ENCODE peak calls at places on chromosome 17, in five cellular contexts. F, D, Q, J and R are unnamed samples.

GRCh38 chr17:81802048-81802758 is 1.7 kb upstream of the GCGR start:
- DNase-seq in F (no peak), D (no peak), Q (no peak), J (no peak), R (no peak)

GRCh38 chr17:63695889-63696288 is 4.0 kb downstream of the LIMD2 start:
- DNase-seq in F (no peak), D (no peak), Q (no peak), J (no peak), R (no peak)

GRCh38 chr17:61158372-61158771 is 241.3 kb upstream of the TBX2 start:
- DNase-seq in F (no peak), D (no peak), Q (no peak), J (no peak), R (no peak)

GRCh38 chr17:6843241-6843890 is 11.8 kb upstream of the TEKT1 start:
- DNase-seq in F (no peak), D (no peak), Q (peak; percentile 33), J (no peak), R (no peak)

GRCh38 chr17:51372345-51373004 is 112.1 kb downstream of the UTP18 start:
- DNase-seq in F (no peak), D (no peak), Q (peak; percentile 51), J (peak; percentile 10), R (no peak)

GRCh38 chr17:48722201-48722907 is at the start of gene PRAC1:
- DNase-seq in F (no peak), D (no peak), Q (no peak), J (no peak), R (no peak)

GRCh38 chr17:77581480-77581879 is 377.0 kb upstream of the TNRC6C start:
- DNase-seq in F (no peak), D (no peak), Q (peak; percentile 46), J (no peak), R (peak; percentile 6)

GRCh38 chr17:55728361-55728760 is 5.7 kb upstream of the TMEM100 start:
- DNase-seq in F (no peak), D (no peak), Q (no peak), J (no peak), R (no peak)

GRCh38 chr17:54891176-54891821 is 9.4 kb upstream of the TOM1L1 start:
- DNase-seq in F (no peak), D (no peak), Q (peak; percentile 87), J (no peak), R (no peak)

GRCh38 chr17:29561541-29562517 is 5.0 kb downstream of the ABHD15 start:
- DNase-seq in F (no peak), D (peak; percentile 73), Q (no peak), J (no peak), R (peak; percentile 71)

GRCh38 chr17:77229786-77230435 is 89.1 kb downstream of the SEC14L1 start:
- DNase-seq in F (no peak), D (no peak), Q (no peak), J (no peak), R (no peak)

GRCh38 chr17:37607637-37608368 is 1.4 kb downstream of the SYNRG start:
- DNase-seq in F (no peak), D (no peak), Q (no peak), J (peak; percentile 22), R (no peak)

GRCh38 chr17:6420173-6420641 is 14.7 kb downstream of the AIPL1 start:
- DNase-seq in F (no peak), D (no peak), Q (peak; percentile 11), J (peak; percentile 28), R (no peak)

GRCh38 chr17:65604070-65604469 is 42.6 kb upstream of the AXIN2 start:
- DNase-seq in F (no peak), D (no peak), Q (no peak), J (no peak), R (no peak)

GRCh38 chr17:63675607-63676539 is 24.1 kb downstream of the LIMD2 start:
- DNase-seq in F (no peak), D (peak; percentile 84), Q (peak; percentile 76), J (no peak), R (no peak)

GRCh38 chr17:78573955-78574354 is 3.2 kb downstream of the DNAH17 start:
- DNase-seq in F (no peak), D (no peak), Q (no peak), J (no peak), R (no peak)

GRCh38 chr17:72952641-72953313 is 139.7 kb downstream of the SLC39A11 start:
- DNase-seq in F (no peak), D (no peak), Q (no peak), J (no peak), R (no peak)

GRCh38 chr17:45791935-45792334 is 7.8 kb downstream of the CRHR1 start:
- DNase-seq in F (no peak), D (no peak), Q (no peak), J (no peak), R (no peak)

GRCh38 chr17:81337449-81337848 is 42.3 kb upstream of the SLC38A10 start:
- DNase-seq in F (no peak), D (no peak), Q (no peak), J (no peak), R (no peak)

GRCh38 chr17:56029980-56030624 is 123.2 kb upstream of the ANKFN1 start:
- DNase-seq in F (no peak), D (no peak), Q (no peak), J (no peak), R (no peak)

GRCh38 chr17:14301761-14302401 is 1.0 kb downstream of the HS3ST3B1 start:
- DNase-seq in F (no peak), D (no peak), Q (no peak), J (peak; percentile 65), R (no peak)

GRCh38 chr17:80662557-80662956 is 117.9 kb downstream of the RPTOR start:
- DNase-seq in F (no peak), D (no peak), Q (no peak), J (no peak), R (no peak)

GRCh38 chr17:29251969-29252866 is 5.6 kb downstream of the CRYBA1 start:
- DNase-seq in F (no peak), D (no peak), Q (peak; percentile 15), J (no peak), R (no peak)

GRCh38 chr17:30824002-30824355 is 513 bp downstream of the CRLF3 start:
- DNase-seq in F (no peak), D (no peak), Q (peak; percentile 25), J (peak; percentile 50), R (no peak)

GRCh38 chr17:47789611-47790520 is 31.7 kb downstream of the OSBPL7 start:
- DNase-seq in F (no peak), D (peak; percentile 69), Q (peak; percentile 76), J (peak; percentile 70), R (peak; percentile 89)

GRCh38 chr17:3695723-3696411 is at the start of gene P2RX5:
- DNase-seq in F (no peak), D (no peak), Q (no peak), J (peak; percentile 55), R (no peak)

GRCh38 chr17:33387406-33387805 is 94.3 kb upstream of the ASIC2 start:
- DNase-seq in F (no peak), D (no peak), Q (no peak), J (no peak), R (no peak)

GRCh38 chr17:75295220-75296158 is 6.3 kb upstream of the SLC25A19 start:
- DNase-seq in F (no peak), D (no peak), Q (no peak), J (peak; percentile 40), R (no peak)

GRCh38 chr17:74361613-74362391 is at the start of gene BTBD17:
- DNase-seq in F (no peak), D (no peak), Q (peak; percentile 44), J (peak; percentile 61), R (no peak)

GRCh38 chr17:28407130-28407973 is 1.3 kb upstream of the SLC46A1 start:
- DNase-seq in F (no peak), D (no peak), Q (no peak), J (no peak), R (no peak)

GRCh38 chr17:52170963-52171572 is 12.6 kb upstream of the CA10 start:
- DNase-seq in F (no peak), D (no peak), Q (no peak), J (no peak), R (no peak)